ENCODE peak calls at places on chromosomes 13 and 19, in seven cellular contexts. W, G, M, C, Q, J and L are unnamed samples.

GRCh38 chr19:2327773-2328400 is 499 bp downstream of the LSM7 start:
- DNase-seq in W (no peak), G (peak; percentile 86), M (peak; percentile 57), C (peak; percentile 90), Q (peak; percentile 32), J (peak; percentile 61), L (peak; percentile 82)

GRCh38 chr19:42267644-42268141 is 1.4 kb upstream of the CIC start:
- DNase-seq in W (no peak), G (no peak), M (no peak), C (no peak), Q (no peak), J (no peak), L (no peak)

GRCh38 chr19:49950590-49950948 is 10.4 kb downstream of the SIGLEC11 start:
- DNase-seq in W (no peak), G (no peak), M (no peak), C (no peak), Q (no peak), J (no peak), L (no peak)

GRCh38 chr19:19595171-19595701 is 23.3 kb downstream of the PBX4 start:
- DNase-seq in W (no peak), G (no peak), M (no peak), C (no peak), Q (no peak), J (no peak), L (no peak)

GRCh38 chr13:74444877-74445479 is 310.8 kb upstream of the KLF12 start:
- DNase-seq in W (no peak), G (no peak), M (no peak), C (no peak), Q (no peak), J (no peak), L (no peak)

GRCh38 chr13:97205971-97206370 is 16.2 kb upstream of the MBNL2 start:
- DNase-seq in W (no peak), G (no peak), M (no peak), C (peak; percentile 26), Q (no peak), J (no peak), L (no peak)

GRCh38 chr13:33313504-33313903 is 27.9 kb upstream of the STARD13 start:
- DNase-seq in W (no peak), G (no peak), M (no peak), C (no peak), Q (no peak), J (no peak), L (no peak)

GRCh38 chr13:94705081-94705751 is 7.1 kb downstream of the SOX21 start:
- DNase-seq in W (no peak), G (no peak), M (no peak), C (no peak), Q (no peak), J (no peak), L (peak; percentile 70)

GRCh38 chr13:112674412-112675383 is 15.1 kb upstream of the ATP11A start:
- DNase-seq in W (no peak), G (no peak), M (no peak), C (no peak), Q (no peak), J (no peak), L (no peak)

GRCh38 chr19:10260141-10260584 is 8.1 kb downstream of the MRPL4 start:
- DNase-seq in W (no peak), G (no peak), M (no peak), C (no peak), Q (peak; percentile 30), J (peak; percentile 23), L (no peak)

GRCh38 chr19:45150731-45151725 is 9.8 kb downstream of the NKPD1 start:
- DNase-seq in W (no peak), G (no peak), M (no peak), C (no peak), Q (no peak), J (no peak), L (no peak)

GRCh38 chr19:2479556-2480194 is 3.7 kb downstream of the GADD45B start:
- DNase-seq in W (no peak), G (no peak), M (no peak), C (no peak), Q (no peak), J (no peak), L (no peak)

GRCh38 chr13:20198781-20199180 is 6.0 kb upstream of the GJB2 start:
- DNase-seq in W (no peak), G (no peak), M (no peak), C (no peak), Q (peak; percentile 38), J (no peak), L (no peak)

GRCh38 chr13:24740014-24740890 is 23.7 kb upstream of the RNF17 start:
- DNase-seq in W (no peak), G (no peak), M (no peak), C (no peak), Q (no peak), J (no peak), L (no peak)

GRCh38 chr13:45258339-45258685 is 57.5 kb upstream of the KCTD4 start:
- DNase-seq in W (no peak), G (no peak), M (no peak), C (no peak), Q (peak; percentile 10), J (no peak), L (no peak)

GRCh38 chr19:8396563-8397203 is 6.5 kb downstream of the RAB11B start:
- DNase-seq in W (peak; percentile 87), G (peak; percentile 55), M (no peak), C (peak; percentile 74), Q (peak; percentile 35), J (no peak), L (peak; percentile 86)

GRCh38 chr13:99386911-99387788 is 80.0 kb upstream of the GPR183 start:
- DNase-seq in W (peak; percentile 78), G (peak; percentile 66), M (peak; percentile 31), C (peak; percentile 33), Q (peak; percentile 35), J (peak; percentile 12), L (peak; percentile 84)

GRCh38 chr19:29143183-29143582 is 69.8 kb downstream of the UQCRFS1 start:
- DNase-seq in W (no peak), G (no peak), M (no peak), C (no peak), Q (no peak), J (no peak), L (no peak)

GRCh38 chr19:8609210-8610040 is 1.1 kb downstream of the ADAMTS10 start:
- DNase-seq in W (peak; percentile 31), G (no peak), M (peak; percentile 36), C (peak; percentile 53), Q (peak; percentile 32), J (peak; percentile 15), L (peak; percentile 87)

GRCh38 chr19:13938361-13939027 is at the start of gene PODNL1:
- DNase-seq in W (no peak), G (no peak), M (no peak), C (no peak), Q (no peak), J (no peak), L (peak; percentile 52)

GRCh38 chr13:94308808-94309207 is 170.7 kb downstream of the DCT start:
- DNase-seq in W (no peak), G (no peak), M (no peak), C (no peak), Q (no peak), J (no peak), L (no peak)

GRCh38 chr13:102940770-102941169 is 94.9 kb downstream of the ERCC5 start:
- DNase-seq in W (no peak), G (no peak), M (no peak), C (no peak), Q (no peak), J (no peak), L (no peak)

GRCh38 chr19:27746691-27747380 is 1466.1 kb downstream of the UQCRFS1 start:
- DNase-seq in W (peak; percentile 8), G (no peak), M (peak; percentile 25), C (no peak), Q (no peak), J (no peak), L (peak; percentile 77)

GRCh38 chr13:32246468-32246867 is 68.7 kb downstream of the ZAR1L start:
- DNase-seq in W (peak; percentile 53), G (no peak), M (peak; percentile 56), C (peak; percentile 82), Q (peak; percentile 67), J (peak; percentile 66), L (peak; percentile 93)

GRCh38 chr19:39046037-39046821 is 13.9 kb upstream of the FBXO27 start:
- DNase-seq in W (no peak), G (no peak), M (no peak), C (no peak), Q (peak; percentile 59), J (peak; percentile 32), L (peak; percentile 41)

GRCh38 chr19:39047076-39047475 is 14.7 kb upstream of the FBXO27 start:
- DNase-seq in W (no peak), G (no peak), M (no peak), C (no peak), Q (no peak), J (no peak), L (no peak)

GRCh38 chr19:39045506-39045905 is 13.2 kb upstream of the FBXO27 start:
- DNase-seq in W (no peak), G (no peak), M (no peak), C (no peak), Q (no peak), J (no peak), L (no peak)
- TF ChIP-seq EZH2 in W (no peak), G (no peak), M (no peak), C (no peak), Q (no peak), J (no peak), L (no peak)

GRCh38 chr19:35352448-35353304 is 5.0 kb downstream of the FFAR1 start:
- DNase-seq in W (peak; percentile 76), G (peak; percentile 73), M (peak; percentile 33), C (peak; percentile 66), Q (peak; percentile 72), J (peak; percentile 59), L (peak; percentile 94)
- H2AFZ ChIP-seq in W (peak overlapping the region; percentile 47), G (peak overlapping the region; percentile 78), M (peak overlapping the region; percentile 99), C (peak overlapping the region; percentile 40), Q (peak overlapping the region; percentile 48), J (peak overlapping the region; percentile 82), L (peak overlapping the region; percentile 95)

GRCh38 chr13:89282241-89282640 is 1611.1 kb downstream of the SLITRK5 start:
- DNase-seq in W (no peak), G (no peak), M (no peak), C (no peak), Q (no peak), J (no peak), L (no peak)
- TF ChIP-seq POLR2AphosphoS5 in W (no peak), G (no peak), M (no peak), C (no peak), Q (no peak), J (no peak), L (no peak)

GRCh38 chr13:50908371-50908770 is 1.2 kb upstream of the RNASEH2B start:
- DNase-seq in W (no peak), G (no peak), M (no peak), C (no peak), Q (no peak), J (no peak), L (no peak)

GRCh38 chr13:50910483-50910805 is 853 bp downstream of the RNASEH2B start:
- DNase-seq in W (no peak), G (no peak), M (no peak), C (peak; percentile 42), Q (peak; percentile 29), J (peak; percentile 27), L (peak; percentile 68)

GRCh38 chr13:50907781-50908180 is 1.8 kb upstream of the RNASEH2B start:
- DNase-seq in W (no peak), G (no peak), M (no peak), C (no peak), Q (no peak), J (no peak), L (no peak)

GRCh38 chr13:50911051-50911690 is 1.6 kb downstream of the RNASEH2B start:
- DNase-seq in W (peak; percentile 26), G (no peak), M (no peak), C (peak; percentile 1), Q (peak; percentile 58), J (no peak), L (no peak)

GRCh38 chr13:50909605-50910482 is at the start of gene RNASEH2B:
- DNase-seq in W (peak; percentile 73), G (no peak), M (no peak), C (peak; percentile 47), Q (peak; percentile 58), J (peak; percentile 60), L (peak; percentile 85)
- TF ChIP-seq EZH2 in W (no peak), G (no peak), M (no peak), C (no peak), Q (no peak), J (no peak), L (no peak)